ENCODE peak calls at places on chromosomes 6 and 20, in ten cellular contexts. D is PC-3; F is GM12865; S is thoracic aorta; N is heart left ventricle; C is upper lobe of right lung; B is HFF-Myc; W is transverse colon; K is adrenal gland; R is CD8-positive, alpha-beta T cell. E is an unnamed sample.

GRCh38 chr6:12233693-12234551 is 56.2 kb upstream of the EDN1 start:
- DNase-seq in D (peak; percentile 90), N (no peak), S (no peak), K (peak; percentile 41), B (peak; percentile 62), C (no peak), F (peak; percentile 84), W (peak; percentile 28), R (peak; percentile 31), E (peak; percentile 59)

GRCh38 chr6:162076816-162077215 is 650.8 kb downstream of the PRKN start:
- DNase-seq in K (no peak), B (no peak), R (no peak), F (no peak), W (no peak), N (no peak), S (no peak), D (no peak), C (no peak), E (no peak)

GRCh38 chr6:32151885-32152311 is at the start of gene PRRT1:
- DNase-seq in W (no peak), F (no peak), C (no peak), S (no peak), B (no peak), D (no peak), N (no peak), K (no peak), R (no peak), E (no peak)

GRCh38 chr6:40799296-40800020 is 212.3 kb upstream of the LRFN2 start:
- DNase-seq in C (no peak), B (no peak), S (no peak), R (no peak), W (no peak), K (no peak), F (no peak), N (no peak), D (no peak), E (no peak)

GRCh38 chr6:111566873-111567517 is 38.7 kb downstream of the TRAF3IP2 start:
- DNase-seq in D (no peak), W (no peak), C (peak; percentile 69), F (no peak), B (no peak), R (no peak), S (no peak), N (no peak), K (no peak), E (no peak)

GRCh38 chr6:3962897-3963296 is 113.7 kb downstream of the FAM50B start:
- DNase-seq in K (no peak), C (no peak), D (peak; percentile 43), B (no peak), F (no peak), W (no peak), R (no peak), S (no peak), N (no peak), E (no peak)

GRCh38 chr6:169145991-169146501 is 107.6 kb downstream of the THBS2 start:
- DNase-seq in B (peak; percentile 60), K (no peak), S (no peak), C (no peak), N (no peak), R (no peak), D (no peak), W (no peak), F (no peak), E (no peak)

GRCh38 chr6:169160855-169161560 is 92.6 kb downstream of the THBS2 start:
- DNase-seq in R (no peak), W (no peak), S (no peak), D (no peak), F (no peak), K (no peak), B (no peak), N (no peak), C (no peak), E (no peak)

GRCh38 chr6:36627801-36628246 is 33.7 kb downstream of the SRSF3 start:
- DNase-seq in W (peak; percentile 79), N (no peak), C (peak; percentile 73), B (no peak), S (peak; percentile 58), F (peak; percentile 42), R (no peak), K (peak; percentile 81), D (no peak), E (no peak)

DNA sequence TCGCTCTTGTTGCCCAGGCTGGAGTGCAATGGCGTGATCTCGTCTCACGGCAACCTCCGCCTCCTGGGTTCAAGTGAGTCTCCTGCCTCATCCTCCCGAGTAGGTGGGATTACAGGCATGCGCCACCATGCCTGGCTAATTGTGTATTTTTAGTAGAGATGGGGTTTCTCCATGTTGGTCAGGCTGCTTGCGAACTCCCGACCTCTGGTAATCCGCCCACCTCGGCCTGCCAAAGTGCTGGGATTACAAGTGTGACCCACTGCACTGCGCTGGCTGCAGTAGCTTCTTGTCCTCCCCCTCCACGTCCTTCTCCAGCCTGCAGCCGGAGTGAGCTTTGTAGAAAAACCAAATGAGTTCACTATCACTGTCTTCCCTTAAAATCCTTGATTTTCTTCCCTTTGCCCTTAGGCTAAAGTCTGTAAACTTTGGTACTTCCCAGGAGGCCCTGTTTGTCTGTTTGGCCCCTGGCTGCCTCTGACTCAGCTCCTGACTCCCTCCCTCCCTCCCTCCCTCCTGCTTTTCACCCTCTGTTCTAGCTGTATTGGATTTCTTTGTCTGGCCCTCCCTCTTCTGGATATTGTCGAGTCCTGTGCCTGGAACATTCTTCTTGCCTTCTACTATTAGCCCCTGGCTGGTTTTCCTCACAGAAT is 12.9 kb downstream of the PARD6B start:
- DNase-seq in W (peak; percentile 68), F (no peak), C (no peak), B (peak; percentile 81), D (peak; percentile 92), R (no peak), N (peak; percentile 71), K (peak; percentile 81), S (peak; percentile 27), E (no peak)
- H3K4me3 ChIP-seq in W (no peak overlapping the region), F (no peak overlapping the region), C (no peak overlapping the region), B (no peak overlapping the region), D (peak overlapping the region; percentile 22), R (no peak overlapping the region), N (no peak overlapping the region), K (no peak overlapping the region), S (no peak overlapping the region), E (no peak overlapping the region)

DNA sequence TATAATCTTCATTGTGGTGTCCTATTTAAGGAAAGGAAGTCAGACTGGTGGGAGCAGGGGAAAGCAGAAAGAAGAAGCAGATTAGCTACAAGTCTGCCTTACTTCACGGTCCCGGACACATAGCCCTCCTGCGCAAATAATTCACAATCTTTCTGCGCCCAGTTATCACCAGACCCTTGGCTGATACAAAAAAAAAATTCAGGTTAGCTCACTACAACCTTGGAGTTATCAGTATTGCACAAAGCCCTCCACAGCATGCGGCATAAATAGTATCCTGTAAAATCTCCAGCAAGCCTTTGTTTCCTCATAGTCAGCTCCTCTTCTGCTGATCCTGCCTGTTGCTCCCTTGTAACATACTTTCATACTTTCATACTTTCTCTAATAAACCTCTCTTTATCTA is 148.6 kb upstream of the FUT9 start:
- DNase-seq in N (no peak), S (no peak), F (no peak), R (no peak), B (no peak), C (no peak), W (no peak), D (no peak), K (no peak), E (no peak)
- TF ChIP-seq CTCF in N (no peak), S (no peak), F (no peak), R (no peak), B (no peak), C (no peak), W (no peak), D (no peak), K (no peak), E (no peak)

DNA sequence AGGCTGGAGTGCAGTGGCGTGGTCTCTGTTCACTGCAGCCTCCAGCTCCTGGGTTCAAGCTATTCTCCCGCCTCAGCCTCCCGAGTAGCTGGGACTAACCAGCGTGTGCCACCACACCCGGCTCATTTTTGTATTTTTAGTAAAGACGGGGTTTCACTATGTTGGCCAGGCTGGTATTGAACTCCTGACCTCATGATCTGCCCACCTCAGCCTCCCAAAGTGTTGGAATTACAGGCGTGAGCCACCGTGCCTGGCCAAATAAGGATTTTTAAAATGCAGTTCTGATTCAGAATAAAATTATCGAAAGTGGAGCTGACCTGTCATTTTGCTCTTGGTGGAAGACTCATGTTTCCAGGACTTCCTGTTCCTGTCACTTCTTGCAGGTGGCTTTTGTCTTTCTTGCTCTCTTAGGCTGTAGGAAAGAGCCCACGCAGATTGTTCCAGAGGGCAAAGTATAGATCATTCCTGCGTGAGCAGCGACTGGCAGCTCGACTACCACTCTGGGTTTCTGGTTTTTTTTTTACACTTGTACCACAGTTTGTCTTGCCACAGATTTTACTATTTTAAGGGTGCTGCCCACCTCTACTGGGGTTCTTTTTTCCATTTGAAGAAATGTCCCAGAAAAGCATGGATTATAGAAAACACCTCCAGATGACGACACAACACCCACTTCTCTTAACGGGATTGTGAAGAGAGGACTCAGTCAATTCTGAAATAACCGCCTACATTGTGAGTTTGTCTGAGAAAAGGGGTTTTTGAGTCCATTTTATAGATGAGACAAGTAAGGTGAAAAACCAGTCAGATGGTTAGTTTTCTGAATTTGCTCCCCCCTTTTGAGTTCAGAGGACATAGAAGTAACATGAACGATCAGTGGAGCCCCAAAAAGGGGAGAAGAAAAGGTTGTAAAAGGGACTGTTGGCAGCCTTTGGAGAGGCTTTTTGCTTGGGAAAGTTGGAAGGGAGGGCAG is 7.5 kb downstream of the JARID2 start:
- DNase-seq in W (no peak), S (no peak), K (no peak), B (no peak), D (no peak), N (no peak), C (no peak), F (peak; percentile 45), R (no peak), E (no peak)
- H3K4me3 ChIP-seq in W (no peak overlapping the region), S (no peak overlapping the region), K (no peak overlapping the region), B (no peak overlapping the region), D (no peak overlapping the region), N (no peak overlapping the region), C (no peak overlapping the region), F (peak overlapping the region; percentile 23), R (no peak overlapping the region), E (no peak overlapping the region)

GRCh38 chr6:70108230-70108629 is 194.7 kb downstream of the COL9A1 start:
- DNase-seq in K (no peak), W (no peak), N (no peak), B (no peak), R (no peak), C (no peak), S (no peak), D (peak; percentile 54), F (peak; percentile 52), E (peak; percentile 39)
- TF ChIP-seq CTCF in K (peak; percentile 58), W (peak; percentile 53), N (peak; percentile 53), B (peak; percentile 35), R (peak; percentile 87), C (peak; percentile 66), S (peak; percentile 53), D (peak; percentile 69), F (peak; percentile 50), E (peak; percentile 57)